ENCODE peak calls at places on chromosome 14, in four cellular contexts. B is tibial artery, R is fibroblast of lung, M is BE2C. Y is an unnamed sample.
A peak's percentile ranks its signal among the peaks of the same experiment; 100 is the strongest.

GRCh38 chr14:24298892-24299254 is 707 bp downstream of the DHRS1 start:
- DNase-seq in B (no peak), R (peak; percentile 20), M (peak; percentile 44), Y (no peak)

GRCh38 chr14:45120109-45120508 is 14.2 kb downstream of the FKBP3 start:
- DNase-seq in B (no peak), R (no peak), M (no peak), Y (no peak)

GRCh38 chr14:99408286-99408970 is 72.2 kb downstream of the SETD3 start:
- DNase-seq in B (no peak), R (no peak), M (no peak), Y (no peak)

GRCh38 chr14:90272523-90272922 is 16.2 kb downstream of the PSMC1 start:
- DNase-seq in B (no peak), R (no peak), M (no peak), Y (no peak)

GRCh38 chr14:67343601-67344230 is 15.9 kb downstream of the ATP6V1D start:
- DNase-seq in B (no peak), R (no peak), M (no peak), Y (no peak)

GRCh38 chr14:59964251-59965007 is 44.5 kb downstream of the LRRC9 start:
- DNase-seq in B (no peak), R (peak; percentile 61), M (no peak), Y (no peak)

GRCh38 chr14:57871487-57872080 is 5.7 kb upstream of the SLC35F4 start:
- DNase-seq in B (no peak), R (peak; percentile 32), M (peak; percentile 18), Y (no peak)

GRCh38 chr14:95040723-95041476 is 116.4 kb downstream of the DICER1 start:
- DNase-seq in B (no peak), R (no peak), M (no peak), Y (no peak)

GRCh38 chr14:95408731-95409471 is 89.2 kb upstream of the CLMN start:
- DNase-seq in B (peak; percentile 27), R (no peak), M (no peak), Y (no peak)

GRCh38 chr14:88835661-88836060 is 11.2 kb downstream of the TTC8 start:
- DNase-seq in B (no peak), R (peak; percentile 55), M (no peak), Y (no peak)

GRCh38 chr14:22463763-22464173 is 125.3 kb downstream of the DAD1 start:
- DNase-seq in B (no peak), R (no peak), M (no peak), Y (no peak)

GRCh38 chr14:93006484-93007128 is 83.7 kb downstream of the CHGA start:
- DNase-seq in B (no peak), R (no peak), M (no peak), Y (peak; percentile 31)

GRCh38 chr14:102362084-102362483 is 606 bp downstream of the CINP start:
- DNase-seq in B (no peak), R (peak; percentile 13), M (no peak), Y (no peak)

GRCh38 chr14:100547633-100548294 is 39.5 kb downstream of the BEGAIN start:
- DNase-seq in B (peak; percentile 67), R (peak; percentile 59), M (no peak), Y (peak; percentile 92)

GRCh38 chr14:106372870-106373657 is 846.7 kb downstream of the TMEM121 start:
- DNase-seq in B (no peak), R (no peak), M (peak; percentile 79), Y (peak; percentile 49)

GRCh38 chr14:38964630-38965029 is 138.4 kb downstream of the SEC23A start:
- DNase-seq in B (no peak), R (no peak), M (no peak), Y (no peak)

GRCh38 chr14:59622641-59623040 is 46.0 kb upstream of the CCDC175 start:
- DNase-seq in B (no peak), R (no peak), M (no peak), Y (no peak)

GRCh38 chr14:58705066-58705465 is 67.3 kb downstream of the DACT1 start:
- DNase-seq in B (peak; percentile 40), R (peak; percentile 12), M (peak; percentile 51), Y (no peak)

GRCh38 chr14:57823015-57823660 is 42.8 kb downstream of the SLC35F4 start:
- DNase-seq in B (no peak), R (no peak), M (no peak), Y (no peak)

GRCh38 chr14:86938356-86938755 is 1054.6 kb downstream of the GALC start:
- DNase-seq in B (no peak), R (no peak), M (no peak), Y (no peak)

GRCh38 chr14:89640141-89640540 is 223.1 kb upstream of the FOXN3 start:
- DNase-seq in B (no peak), R (no peak), M (no peak), Y (no peak)

GRCh38 chr14:55470025-55470424 is 29.6 kb upstream of the TBPL2 start:
- DNase-seq in B (no peak), R (no peak), M (no peak), Y (no peak)

DNA sequence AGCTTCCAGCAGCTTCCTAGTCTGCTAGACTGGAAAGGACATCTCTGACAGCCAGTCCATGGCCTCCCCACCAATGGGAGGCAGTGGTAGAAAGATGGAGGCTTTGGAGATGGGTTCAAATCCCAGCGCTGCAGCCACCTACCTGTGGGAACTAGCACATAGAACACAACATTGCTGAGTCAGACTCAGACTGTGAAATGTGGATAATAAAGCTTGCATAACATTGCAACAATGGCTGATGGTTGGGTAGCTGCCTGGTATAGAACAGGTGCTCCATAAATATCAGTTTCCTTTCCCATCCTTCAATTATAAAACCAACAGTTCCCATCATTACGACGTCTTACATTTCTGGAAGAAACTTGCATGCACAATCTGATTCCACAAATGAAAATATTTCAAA is 94.6 kb downstream of the SLC8A3 start:
- DNase-seq in B (no peak), R (no peak), M (no peak), Y (no peak)
- H3K27me3 ChIP-seq in B (no peaks in the 10 kb centered on the region), R (no peaks in the 10 kb centered on the region), M (peaks cover 8% of the 10 kb centered on the region), Y (peaks cover 87% of the 10 kb centered on the region)

GRCh38 chr14:61358812-61359211 is 37.4 kb downstream of the PRKCH start:
- DNase-seq in B (no peak), R (no peak), M (no peak), Y (no peak)
- H3K4me1 ChIP-seq in B (no peaks in the 10 kb centered on the region), R (no peaks in the 10 kb centered on the region), M (no peaks in the 10 kb centered on the region), Y (peaks cover 6% of the 10 kb centered on the region)

GRCh38 chr14:28613526-28613925 is 153.1 kb upstream of the FOXG1 start:
- DNase-seq in B (no peak), R (no peak), M (no peak), Y (no peak)
- TF ChIP-seq CTCF in B (no peak), R (no peak), M (no peak), Y (no peak)

DNA sequence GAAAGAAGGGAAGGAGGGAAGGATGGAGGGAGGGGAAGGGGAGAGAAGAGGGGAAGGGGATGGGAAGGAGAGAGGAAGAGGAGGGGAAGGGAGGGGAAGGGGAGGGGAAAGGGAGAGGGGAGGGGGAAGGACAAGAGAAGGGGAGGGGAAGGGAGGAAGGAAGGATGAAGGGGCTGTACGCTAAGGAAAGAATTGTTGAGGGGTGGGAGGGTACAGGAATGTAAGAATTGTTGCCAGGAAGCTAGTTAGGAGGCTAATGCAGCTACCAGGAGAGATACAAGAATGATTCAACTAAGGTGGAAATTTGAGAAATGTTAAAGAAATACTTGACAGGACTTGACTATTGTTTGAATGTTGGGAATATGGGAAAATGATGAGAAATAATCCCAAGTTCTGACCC is 261.2 kb downstream of the DPF3 start:
- DNase-seq in B (no peak), R (no peak), M (no peak), Y (no peak)
- H3K27me3 ChIP-seq in B (no peaks in the 10 kb centered on the region), R (no peaks in the 10 kb centered on the region), M (no peaks in the 10 kb centered on the region), Y (no peaks in the 10 kb centered on the region)

DNA sequence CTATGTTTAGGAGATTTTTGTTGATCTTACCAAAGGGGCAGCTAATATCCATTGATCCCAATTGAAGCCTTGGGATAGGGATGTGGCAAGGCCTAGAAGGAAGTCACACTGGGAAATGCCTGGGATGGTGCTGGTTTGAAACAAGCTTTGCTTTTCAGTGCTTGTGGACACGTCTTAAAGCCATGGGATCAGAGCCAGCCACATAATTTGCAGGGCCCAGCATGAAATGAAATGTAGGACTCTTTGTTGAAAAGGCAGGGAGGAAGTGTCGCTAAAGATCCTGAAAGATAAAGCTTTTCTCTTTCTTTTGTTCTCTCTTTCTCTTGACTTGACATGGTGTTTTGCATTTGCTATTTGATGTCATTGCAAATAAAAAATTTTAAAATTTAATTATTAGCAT is 5.0 kb downstream of the TTC9 start:
- DNase-seq in B (no peak), R (no peak), M (no peak), Y (no peak)
- H3K4me1 ChIP-seq in B (no peaks in the 10 kb centered on the region), R (no peaks in the 10 kb centered on the region), M (no peaks in the 10 kb centered on the region), Y (peaks cover 3% of the 10 kb centered on the region)

GRCh38 chr14:77603654-77604270 is 12.7 kb downstream of the SPTLC2 start:
- DNase-seq in B (peak; percentile 58), R (peak; percentile 25), M (peak; percentile 87), Y (no peak)
- TF ChIP-seq CTCF in B (no peak), R (peak; percentile 25), M (peak; percentile 83), Y (no peak)

GRCh38 chr14:35534884-35535793 is 1.2 kb downstream of the INSM2 start:
- DNase-seq in B (peak; percentile 39), R (peak; percentile 63), M (peak; percentile 51), Y (peak; percentile 62)

GRCh38 chr14:35533357-35534129 is 421 bp upstream of the INSM2 start:
- DNase-seq in B (no peak), R (peak; percentile 33), M (peak; percentile 100), Y (peak; percentile 89)

GRCh38 chr14:35532783-35533356 is 1.1 kb upstream of the INSM2 start:
- DNase-seq in B (no peak), R (no peak), M (no peak), Y (no peak)

GRCh38 chr14:35534130-35534883 is at the start of gene INSM2:
- DNase-seq in B (no peak), R (peak; percentile 4), M (no peak), Y (no peak)

GRCh38 chr14:35531960-35532747 is 1.8 kb upstream of the INSM2 start:
- DNase-seq in B (no peak), R (no peak), M (no peak), Y (no peak)
- H3K27me3 ChIP-seq in B (peaks cover 2% of the 10 kb centered on the region), R (peaks cover 34% of the 10 kb centered on the region), M (no peaks in the 10 kb centered on the region), Y (peaks cover 66% of the 10 kb centered on the region)